ENCODE peak calls at places on chromosomes 2 and 18, in five cellular contexts. One of them, this sample, is unnamed.

GRCh38 chr18:76619342-76620315 is 124.6 kb upstream of the ZNF516 start:
- DNase-seq in upper lobe of right lung: peak; percentile 84
- DNase-seq in neuronal stem cell: peak; percentile 77
- DNase-seq in tibial nerve: peak; percentile 59
- DNase-seq in lung: peak; percentile 70
- DNase-seq in this sample: no peak

GRCh38 chr2:64101141-64101591 is 43.1 kb downstream of the PELI1 start:
- DNase-seq in upper lobe of right lung: no peak
- DNase-seq in neuronal stem cell: no peak
- DNase-seq in tibial nerve: no peak
- DNase-seq in lung: no peak
- DNase-seq in this sample: no peak

GRCh38 chr2:232245111-232245510 is 133.4 kb upstream of the ALPP start:
- DNase-seq in upper lobe of right lung: no peak
- DNase-seq in neuronal stem cell: no peak
- DNase-seq in tibial nerve: no peak
- DNase-seq in lung: no peak
- DNase-seq in this sample: no peak

GRCh38 chr18:35983818-35984217 is 11.3 kb downstream of the RMP24 start:
- DNase-seq in upper lobe of right lung: no peak
- DNase-seq in neuronal stem cell: no peak
- DNase-seq in tibial nerve: no peak
- DNase-seq in lung: no peak
- DNase-seq in this sample: no peak

GRCh38 chr2:71419145-71419544 is 34.2 kb upstream of the DYSF start:
- DNase-seq in upper lobe of right lung: no peak
- DNase-seq in neuronal stem cell: no peak
- DNase-seq in tibial nerve: no peak
- DNase-seq in lung: no peak
- DNase-seq in this sample: no peak

GRCh38 chr18:14117611-14118010 is 14.6 kb downstream of the ZNF519 start:
- DNase-seq in upper lobe of right lung: no peak
- DNase-seq in neuronal stem cell: no peak
- DNase-seq in tibial nerve: no peak
- DNase-seq in lung: no peak
- DNase-seq in this sample: no peak

GRCh38 chr18:24600076-24600654 is 139.7 kb downstream of the HRH4 start:
- DNase-seq in upper lobe of right lung: no peak
- DNase-seq in neuronal stem cell: peak; percentile 56
- DNase-seq in tibial nerve: no peak
- DNase-seq in lung: no peak
- DNase-seq in this sample: no peak

GRCh38 chr2:158923180-158923594 is 45.3 kb upstream of the TANC1 start:
- DNase-seq in upper lobe of right lung: no peak
- DNase-seq in neuronal stem cell: no peak
- DNase-seq in tibial nerve: no peak
- DNase-seq in lung: no peak
- DNase-seq in this sample: no peak

GRCh38 chr2:150280255-150280654 is 207.2 kb downstream of the RND3 start:
- DNase-seq in upper lobe of right lung: no peak
- DNase-seq in neuronal stem cell: no peak
- DNase-seq in tibial nerve: peak; percentile 21
- DNase-seq in lung: no peak
- DNase-seq in this sample: no peak

GRCh38 chr2:26838121-26838906 is 9.6 kb upstream of the DPYSL5 start:
- DNase-seq in upper lobe of right lung: no peak
- DNase-seq in neuronal stem cell: no peak
- DNase-seq in tibial nerve: no peak
- DNase-seq in lung: no peak
- DNase-seq in this sample: no peak

GRCh38 chr2:85747441-85747840 is 6.3 kb upstream of the ATOH8 start:
- DNase-seq in upper lobe of right lung: no peak
- DNase-seq in neuronal stem cell: no peak
- DNase-seq in tibial nerve: no peak
- DNase-seq in lung: no peak
- DNase-seq in this sample: no peak
- H3K4me1 ChIP-seq in upper lobe of right lung: peaks cover 72% of the 10 kb centered on the region
- H3K4me1 ChIP-seq in neuronal stem cell: peaks cover 16% of the 10 kb centered on the region
- H3K4me1 ChIP-seq in tibial nerve: peaks cover 15% of the 10 kb centered on the region
- H3K4me1 ChIP-seq in lung: peaks cover 32% of the 10 kb centered on the region
- H3K4me1 ChIP-seq in this sample: peaks cover 96% of the 10 kb centered on the region

GRCh38 chr2:46981662-46982351 is 66.2 kb upstream of the MCFD2 start:
- DNase-seq in upper lobe of right lung: no peak
- DNase-seq in neuronal stem cell: no peak
- DNase-seq in tibial nerve: no peak
- DNase-seq in lung: no peak
- DNase-seq in this sample: no peak

GRCh38 chr2:46984642-46985476 is 69.3 kb upstream of the MCFD2 start:
- DNase-seq in upper lobe of right lung: peak; percentile 82
- DNase-seq in neuronal stem cell: no peak
- DNase-seq in tibial nerve: peak; percentile 55
- DNase-seq in lung: peak; percentile 81
- DNase-seq in this sample: peak; percentile 96

GRCh38 chr2:46984034-46984433 is 68.4 kb upstream of the MCFD2 start:
- DNase-seq in upper lobe of right lung: no peak
- DNase-seq in neuronal stem cell: no peak
- DNase-seq in tibial nerve: no peak
- DNase-seq in lung: no peak
- DNase-seq in this sample: no peak

GRCh38 chr2:46982356-46983064 is 66.9 kb upstream of the MCFD2 start:
- DNase-seq in upper lobe of right lung: no peak
- DNase-seq in neuronal stem cell: no peak
- DNase-seq in tibial nerve: no peak
- DNase-seq in lung: no peak
- DNase-seq in this sample: no peak

DNA sequence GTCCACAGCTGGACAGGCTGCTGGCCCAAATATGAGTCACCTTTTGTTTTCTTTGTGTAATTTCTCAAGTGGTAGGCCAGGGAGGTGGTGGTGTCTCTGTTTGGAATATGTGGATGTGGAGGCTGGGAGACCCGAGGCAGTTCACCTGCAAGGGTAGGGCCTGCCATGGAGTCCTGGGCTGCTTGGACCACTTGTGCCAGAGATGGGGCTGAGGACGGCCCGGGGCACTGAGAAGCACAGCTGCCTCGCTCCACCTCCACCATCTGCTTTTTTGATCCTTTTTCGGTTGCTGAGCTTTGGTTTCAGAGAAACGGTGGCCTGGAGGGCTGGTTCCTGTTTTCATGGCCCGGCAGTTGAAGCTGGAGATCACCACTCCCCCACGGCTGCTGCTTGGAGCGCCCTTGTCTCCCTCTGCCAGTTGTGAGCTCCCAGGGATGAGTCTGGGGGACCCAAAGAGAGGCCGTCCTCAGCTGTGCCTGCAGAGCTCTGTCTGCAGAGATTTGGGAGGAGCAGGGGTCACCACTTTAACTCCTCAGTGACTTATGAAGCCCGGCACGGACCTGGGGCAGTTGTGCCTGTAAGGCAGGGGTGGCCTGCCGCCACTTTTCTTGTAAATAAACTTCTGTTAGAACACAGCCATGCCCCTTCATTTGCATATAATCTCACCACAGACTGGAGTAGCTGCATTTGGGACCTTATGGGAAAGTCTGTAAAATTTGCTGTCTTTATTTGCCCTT is 67.6 kb upstream of the MCFD2 start:
- DNase-seq in upper lobe of right lung: no peak
- DNase-seq in neuronal stem cell: no peak
- DNase-seq in tibial nerve: no peak
- DNase-seq in lung: peak; percentile 38
- DNase-seq in this sample: no peak
- H3K4me1 ChIP-seq in upper lobe of right lung: peaks cover 59% of the 10 kb centered on the region
- H3K4me1 ChIP-seq in neuronal stem cell: peaks cover 25% of the 10 kb centered on the region
- H3K4me1 ChIP-seq in tibial nerve: no peaks in the 10 kb centered on the region
- H3K4me1 ChIP-seq in lung: peaks cover 34% of the 10 kb centered on the region
- H3K4me1 ChIP-seq in this sample: peaks cover 66% of the 10 kb centered on the region

GRCh38 chr2:45236268-45236667 is 227.0 kb upstream of the SIX2 start:
- DNase-seq in upper lobe of right lung: no peak
- DNase-seq in neuronal stem cell: no peak
- DNase-seq in tibial nerve: no peak
- DNase-seq in lung: peak; percentile 11
- DNase-seq in this sample: peak; percentile 34
- H3K4me1 ChIP-seq in upper lobe of right lung: no peaks in the 10 kb centered on the region
- H3K4me1 ChIP-seq in neuronal stem cell: no peaks in the 10 kb centered on the region
- H3K4me1 ChIP-seq in tibial nerve: no peaks in the 10 kb centered on the region
- H3K4me1 ChIP-seq in lung: no peaks in the 10 kb centered on the region
- H3K4me1 ChIP-seq in this sample: peaks cover 7% of the 10 kb centered on the region

GRCh38 chr2:207231106-207231860 is 65.5 kb upstream of the KLF7 start:
- DNase-seq in upper lobe of right lung: no peak
- DNase-seq in neuronal stem cell: no peak
- DNase-seq in tibial nerve: no peak
- DNase-seq in lung: no peak
- DNase-seq in this sample: no peak
- H3K4me1 ChIP-seq in upper lobe of right lung: peaks cover 14% of the 10 kb centered on the region
- H3K4me1 ChIP-seq in neuronal stem cell: peaks cover 12% of the 10 kb centered on the region
- H3K4me1 ChIP-seq in tibial nerve: no peaks in the 10 kb centered on the region
- H3K4me1 ChIP-seq in lung: peaks cover 20% of the 10 kb centered on the region
- H3K4me1 ChIP-seq in this sample: peaks cover 32% of the 10 kb centered on the region

GRCh38 chr2:65319674-65320041 is 92.0 kb downstream of the ACTR2 start:
- DNase-seq in upper lobe of right lung: no peak
- DNase-seq in neuronal stem cell: no peak
- DNase-seq in tibial nerve: no peak
- DNase-seq in lung: no peak
- DNase-seq in this sample: peak; percentile 72

GRCh38 chr2:65320042-65320711 is 92.5 kb downstream of the ACTR2 start:
- DNase-seq in upper lobe of right lung: no peak
- DNase-seq in neuronal stem cell: no peak
- DNase-seq in tibial nerve: no peak
- DNase-seq in lung: no peak
- DNase-seq in this sample: peak; percentile 86

GRCh38 chr2:65326276-65326675 is 98.6 kb downstream of the ACTR2 start:
- DNase-seq in upper lobe of right lung: no peak
- DNase-seq in neuronal stem cell: no peak
- DNase-seq in tibial nerve: no peak
- DNase-seq in lung: no peak
- DNase-seq in this sample: peak; percentile 37

GRCh38 chr2:65329551-65329950 is 101.9 kb downstream of the ACTR2 start:
- DNase-seq in upper lobe of right lung: no peak
- DNase-seq in neuronal stem cell: no peak
- DNase-seq in tibial nerve: no peak
- DNase-seq in lung: no peak
- DNase-seq in this sample: peak; percentile 87

GRCh38 chr2:65325066-65325465 is 97.4 kb downstream of the ACTR2 start:
- DNase-seq in upper lobe of right lung: no peak
- DNase-seq in neuronal stem cell: no peak
- DNase-seq in tibial nerve: no peak
- DNase-seq in lung: no peak
- DNase-seq in this sample: peak; percentile 45
- H3K4me1 ChIP-seq in upper lobe of right lung: no peaks in the 10 kb centered on the region
- H3K4me1 ChIP-seq in neuronal stem cell: no peaks in the 10 kb centered on the region
- H3K4me1 ChIP-seq in tibial nerve: no peaks in the 10 kb centered on the region
- H3K4me1 ChIP-seq in lung: peaks cover 8% of the 10 kb centered on the region
- H3K4me1 ChIP-seq in this sample: no peaks in the 10 kb centered on the region

GRCh38 chr2:20186078-20186854 is 38.7 kb downstream of the SDC1 start:
- DNase-seq in upper lobe of right lung: no peak
- DNase-seq in neuronal stem cell: no peak
- DNase-seq in tibial nerve: no peak
- DNase-seq in lung: peak; percentile 69
- DNase-seq in this sample: no peak
- H3K4me1 ChIP-seq in upper lobe of right lung: peaks cover 31% of the 10 kb centered on the region
- H3K4me1 ChIP-seq in neuronal stem cell: peaks cover 16% of the 10 kb centered on the region
- H3K4me1 ChIP-seq in tibial nerve: no peaks in the 10 kb centered on the region
- H3K4me1 ChIP-seq in lung: peaks cover 16% of the 10 kb centered on the region
- H3K4me1 ChIP-seq in this sample: no peaks in the 10 kb centered on the region

GRCh38 chr18:23249348-23249747 is 114.1 kb downstream of the CABLES1 start:
- DNase-seq in upper lobe of right lung: no peak
- DNase-seq in neuronal stem cell: no peak
- DNase-seq in tibial nerve: no peak
- DNase-seq in lung: no peak
- DNase-seq in this sample: no peak
- H3K4me1 ChIP-seq in upper lobe of right lung: peaks cover 19% of the 10 kb centered on the region
- H3K4me1 ChIP-seq in neuronal stem cell: no peaks in the 10 kb centered on the region
- H3K4me1 ChIP-seq in tibial nerve: no peaks in the 10 kb centered on the region
- H3K4me1 ChIP-seq in lung: peaks cover 3% of the 10 kb centered on the region
- H3K4me1 ChIP-seq in this sample: no peaks in the 10 kb centered on the region

GRCh38 chr2:9618410-9618809 is 12.4 kb downstream of the YWHAQ start:
- DNase-seq in upper lobe of right lung: no peak
- DNase-seq in neuronal stem cell: no peak
- DNase-seq in tibial nerve: no peak
- DNase-seq in lung: no peak
- DNase-seq in this sample: no peak

GRCh38 chr2:9617749-9618148 is 13.0 kb downstream of the YWHAQ start:
- DNase-seq in upper lobe of right lung: no peak
- DNase-seq in neuronal stem cell: no peak
- DNase-seq in tibial nerve: no peak
- DNase-seq in lung: no peak
- DNase-seq in this sample: no peak

GRCh38 chr2:9614562-9614961 is 16.2 kb downstream of the YWHAQ start:
- DNase-seq in upper lobe of right lung: no peak
- DNase-seq in neuronal stem cell: no peak
- DNase-seq in tibial nerve: no peak
- DNase-seq in lung: no peak
- DNase-seq in this sample: no peak

GRCh38 chr2:9613291-9613690 is 17.5 kb downstream of the YWHAQ start:
- DNase-seq in upper lobe of right lung: no peak
- DNase-seq in neuronal stem cell: no peak
- DNase-seq in tibial nerve: no peak
- DNase-seq in lung: no peak
- DNase-seq in this sample: no peak

DNA sequence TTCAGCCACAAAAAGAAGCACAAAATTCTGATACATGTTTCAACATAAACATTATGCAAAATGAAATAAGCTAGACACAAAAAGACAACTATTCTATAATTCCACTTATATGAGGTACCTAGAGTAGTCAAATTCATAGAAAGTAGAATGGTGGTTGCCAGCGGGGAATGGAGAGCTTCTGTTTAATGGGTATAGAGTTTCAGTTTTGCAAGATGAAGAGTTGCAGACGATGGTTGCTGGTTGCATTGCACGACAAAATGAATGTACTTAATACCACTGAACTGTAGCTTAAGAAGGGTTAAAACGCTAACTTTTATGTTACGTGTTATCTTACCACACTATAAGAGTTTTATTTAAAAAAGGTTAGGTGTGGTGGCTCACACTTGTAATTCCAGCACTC is 13.5 kb downstream of the YWHAQ start:
- DNase-seq in upper lobe of right lung: no peak
- DNase-seq in neuronal stem cell: no peak
- DNase-seq in tibial nerve: no peak
- DNase-seq in lung: no peak
- DNase-seq in this sample: no peak
- H3K4me1 ChIP-seq in upper lobe of right lung: peaks cover 41% of the 10 kb centered on the region
- H3K4me1 ChIP-seq in neuronal stem cell: no peaks in the 10 kb centered on the region
- H3K4me1 ChIP-seq in tibial nerve: no peaks in the 10 kb centered on the region
- H3K4me1 ChIP-seq in lung: peaks cover 2% of the 10 kb centered on the region
- H3K4me1 ChIP-seq in this sample: peaks cover 82% of the 10 kb centered on the region

GRCh38 chr18:58787750-58788149 is 76.9 kb upstream of the ZNF532 start:
- DNase-seq in upper lobe of right lung: no peak
- DNase-seq in neuronal stem cell: no peak
- DNase-seq in tibial nerve: no peak
- DNase-seq in lung: no peak
- DNase-seq in this sample: no peak
- H3K4me1 ChIP-seq in upper lobe of right lung: peaks cover 17% of the 10 kb centered on the region
- H3K4me1 ChIP-seq in neuronal stem cell: peaks cover 33% of the 10 kb centered on the region
- H3K4me1 ChIP-seq in tibial nerve: no peaks in the 10 kb centered on the region
- H3K4me1 ChIP-seq in lung: peaks cover 22% of the 10 kb centered on the region
- H3K4me1 ChIP-seq in this sample: peaks cover 34% of the 10 kb centered on the region

This sample was measured in esophagus muscularis mucosa.